ENCODE peak calls at places on chromosomes 3 and 15, in six cellular contexts. T, U, O, M, D and W are unnamed samples.

GRCh38 chr3:65836047-65836446 is 202.7 kb downstream of the MAGI1 start:
- DNase-seq in D (no peak), U (peak), O (no peak), T (peak), M (no peak), W (no peak)

GRCh38 chr3:192022412-192022811 is 561.4 kb downstream of the PYDC2 start:
- DNase-seq in D (no peak), U (peak), T (peak), O (no peak), M (no peak), W (no peak)

GRCh38 chr3:14552041-14552648 is 12.0 kb upstream of the GRIP2 start:
- DNase-seq in D (no peak), M (no peak), O (no peak), T (no peak), U (no peak), W (no peak)

GRCh38 chr15:74167891-74168331 is 5.6 kb upstream of the ISLR start:
- DNase-seq in O (no peak), T (no peak), D (no peak), U (no peak), M (no peak), W (no peak)

GRCh38 chr3:186209810-186210752 is 101.2 kb upstream of the ETV5 start:
- DNase-seq in U (peak), M (no peak), D (peak), T (peak), O (no peak), W (peak)

GRCh38 chr15:90233701-90234518 is at the start of the genes CIB1 and GDPGP1:
- DNase-seq in U (peak), T (peak), D (peak), O (no peak), M (peak), W (peak)

GRCh38 chr3:150747909-150748568 is 14.9 kb downstream of the SIAH2 start:
- DNase-seq in M (no peak), O (no peak), U (no peak), T (no peak), D (no peak), W (no peak)

GRCh38 chr15:84911879-84912660 is 27.6 kb downstream of the SLC28A1 start:
- DNase-seq in M (no peak), O (no peak), D (peak), T (peak), U (peak), W (peak)

GRCh38 chr3:81554805-81555204 is 206.6 kb downstream of the GBE1 start:
- DNase-seq in T (no peak), D (no peak), U (no peak), M (no peak), O (no peak), W (no peak)

GRCh38 chr15:101200181-101200580 is 51.7 kb downstream of the CHSY1 start:
- DNase-seq in T (no peak), U (no peak), O (no peak), M (no peak), D (no peak), W (no peak)

GRCh38 chr15:73375755-73376305 is 7.1 kb upstream of the HCN4 start:
- DNase-seq in O (no peak), M (no peak), D (no peak), U (no peak), T (no peak), W (no peak)

GRCh38 chr15:81504170-81504905 is 130.3 kb upstream of the TMC3 start:
- DNase-seq in O (no peak), T (peak), U (peak), D (no peak), M (no peak), W (no peak)

GRCh38 chr15:69253156-69253555 is 45.6 kb upstream of the PAQR5 start:
- DNase-seq in T (peak), D (peak), O (no peak), U (peak), M (no peak), W (no peak)

GRCh38 chr3:32443471-32443870 is 51.8 kb downstream of the CMTM7 start:
- DNase-seq in D (no peak), T (peak), U (peak), O (no peak), M (peak), W (no peak)

GRCh38 chr15:78334845-78335244 is 5.3 kb upstream of the CRABP1 start:
- DNase-seq in M (no peak), D (no peak), U (no peak), T (no peak), O (no peak), W (no peak)

GRCh38 chr3:61154788-61155187 is 96.5 kb downstream of the FHIT start:
- DNase-seq in U (no peak), D (no peak), O (no peak), M (no peak), T (no peak), W (no peak)

GRCh38 chr3:194028434-194029004 is 107.4 kb upstream of the HES1 start:
- DNase-seq in M (no peak), D (no peak), T (no peak), U (no peak), O (no peak), W (peak)

GRCh38 chr15:93515256-93516044 is 426.4 kb upstream of the RGMA start:
- DNase-seq in D (no peak), O (no peak), M (no peak), T (no peak), U (no peak), W (no peak)

GRCh38 chr15:69750253-69750652 is 297.6 kb downstream of the RPLP1 start:
- DNase-seq in U (no peak), T (no peak), M (no peak), O (no peak), D (no peak), W (no peak)

GRCh38 chr3:12687948-12688347 is 24.0 kb upstream of the RAF1 start:
- DNase-seq in T (no peak), D (no peak), O (no peak), M (no peak), U (no peak), W (no peak)

GRCh38 chr15:68054658-68055223 is 626 bp downstream of the PIAS1 start:
- DNase-seq in D (peak), T (peak), U (peak), M (peak), O (no peak), W (peak)

GRCh38 chr15:40364259-40364658 is 6.2 kb downstream of the DISP2 start:
- DNase-seq in U (no peak), M (no peak), T (no peak), O (no peak), D (no peak), W (no peak)